ENCODE peak calls at places on chromosome 18, in four cellular contexts. N, R, L and K are unnamed samples.

GRCh38 chr18:30094556-30094955 is 948.0 kb downstream of the DSC3 start:
- DNase-seq in N (peak), R (no peak), L (no peak), K (peak)

GRCh38 chr18:63267990-63268721 is 51.4 kb downstream of the BCL2 start:
- DNase-seq in L (no peak), R (no peak), N (no peak), K (no peak)

GRCh38 chr18:12048010-12048826 is 45.4 kb upstream of the ANKRD62 start:
- DNase-seq in R (no peak), L (no peak), N (no peak), K (no peak)

GRCh38 chr18:32582455-32582854 is 111.8 kb upstream of the GAREM1 start:
- DNase-seq in R (no peak), N (no peak), L (no peak), K (no peak)

GRCh38 chr18:34595673-34596072 is 114.4 kb upstream of the DTNA start:
- DNase-seq in L (no peak), R (no peak), N (peak), K (peak)

GRCh38 chr18:72868666-72869661 is 1.2 kb upstream of the NETO1 start:
- DNase-seq in R (no peak), N (no peak), L (no peak), K (no peak)

GRCh38 chr18:10805587-10806088 is 279.8 kb downstream of the NAPG start:
- DNase-seq in L (no peak), N (no peak), R (no peak), K (no peak)

GRCh38 chr18:37362158-37362890 is 203.3 kb downstream of the CELF4 start:
- DNase-seq in N (no peak), R (no peak), L (no peak), K (no peak)

GRCh38 chr18:76410660-76411417 is 84.2 kb downstream of the ZNF516 start:
- DNase-seq in L (no peak), R (peak), N (no peak), K (no peak)

GRCh38 chr18:12621737-12622306 is 36.1 kb downstream of the SPIRE1 start:
- DNase-seq in R (no peak), L (peak), N (peak), K (no peak)

GRCh38 chr18:78699516-78699915 is 280.1 kb upstream of the SALL3 start:
- DNase-seq in R (no peak), L (no peak), N (no peak), K (no peak)

GRCh38 chr18:62164296-62164695 is 22.6 kb downstream of the PIGN start:
- DNase-seq in L (no peak), R (no peak), N (no peak), K (no peak)
- TF ChIP-seq FOS in L (no peak), R (no peak), N (no peak), K (no peak)

DNA sequence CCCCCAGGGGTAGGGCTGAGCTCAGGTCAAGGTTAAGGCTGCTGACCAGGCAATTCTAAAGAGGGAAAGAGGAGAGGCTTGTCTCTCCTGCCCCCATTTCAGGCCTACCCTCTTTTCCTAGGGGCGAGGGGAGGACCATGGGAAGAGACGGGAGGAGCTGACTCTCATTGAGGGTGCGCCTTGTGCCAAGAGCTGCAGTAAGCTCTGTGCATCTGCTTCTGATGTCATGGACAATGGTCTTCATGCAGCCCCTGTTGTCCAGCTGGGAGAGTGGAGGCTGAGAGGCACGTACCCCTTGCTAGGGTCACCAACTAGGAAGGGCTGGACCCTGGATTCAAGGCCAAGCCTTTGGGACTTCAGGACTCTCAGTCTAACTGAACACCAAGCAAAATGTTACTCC is 45.2 kb downstream of the PTGR3 start:
- DNase-seq in L (no peak), N (no peak), R (no peak), K (no peak)
- TF ChIP-seq FOS in L (no peak), N (no peak), R (no peak), K (no peak)

GRCh38 chr18:74299162-74299561 is 7.4 kb upstream of the CYB5A start:
- DNase-seq in L (no peak), R (no peak), N (no peak), K (no peak)

GRCh38 chr18:74299746-74300145 is 8.0 kb upstream of the CYB5A start:
- DNase-seq in R (no peak), L (no peak), N (peak), K (no peak)

GRCh38 chr18:74303306-74303705 is 11.5 kb upstream of the CYB5A start:
- DNase-seq in R (no peak), L (no peak), N (no peak), K (no peak)

DNA sequence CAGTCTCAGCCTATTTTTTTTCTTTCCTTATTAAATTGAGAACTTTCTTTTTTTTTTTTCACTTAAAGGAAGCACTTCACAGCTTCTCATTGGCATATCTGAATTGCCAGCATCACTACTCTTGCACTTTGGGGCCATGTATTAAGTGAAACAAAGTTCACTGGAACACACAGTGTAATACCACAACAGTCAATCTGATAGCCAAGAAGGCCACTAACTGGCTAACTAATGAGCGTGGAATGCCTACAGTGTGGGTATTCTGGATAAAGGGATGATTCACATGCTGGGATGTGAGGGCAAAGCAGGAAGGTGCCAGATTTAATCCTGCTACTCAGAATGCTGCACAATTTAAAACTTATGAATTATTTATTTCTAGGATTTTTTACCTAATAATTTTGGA is 11.7 kb upstream of the C18orf63 start:
- DNase-seq in L (no peak), N (peak), R (no peak), K (no peak)
- TF ChIP-seq FOS in L (no peak), N (no peak), R (no peak), K (no peak)

DNA sequence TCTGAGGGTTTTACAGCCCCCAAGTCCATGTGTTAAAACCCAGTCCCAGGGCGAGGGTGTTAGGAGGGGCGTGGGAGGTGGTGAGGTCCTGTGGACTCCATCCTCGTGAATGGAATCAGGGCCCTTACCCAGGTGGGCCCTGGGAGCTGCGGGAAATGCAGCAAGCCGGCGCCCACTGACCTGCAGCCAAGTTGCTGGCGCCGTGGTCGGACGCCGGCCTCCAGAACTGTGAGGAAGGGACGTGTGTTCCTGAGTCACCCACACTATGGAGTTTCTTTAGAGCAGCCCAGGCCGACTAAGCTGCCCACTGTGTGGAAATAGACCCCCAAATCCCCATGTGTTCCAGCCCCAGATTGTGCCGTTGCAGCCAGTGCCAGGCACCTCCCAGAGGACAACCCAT is 26.4 kb downstream of the CTDP1 start:
- DNase-seq in N (no peak), L (no peak), R (no peak), K (no peak)
- TF ChIP-seq FOS in N (no peak), L (no peak), R (no peak), K (no peak)

DNA sequence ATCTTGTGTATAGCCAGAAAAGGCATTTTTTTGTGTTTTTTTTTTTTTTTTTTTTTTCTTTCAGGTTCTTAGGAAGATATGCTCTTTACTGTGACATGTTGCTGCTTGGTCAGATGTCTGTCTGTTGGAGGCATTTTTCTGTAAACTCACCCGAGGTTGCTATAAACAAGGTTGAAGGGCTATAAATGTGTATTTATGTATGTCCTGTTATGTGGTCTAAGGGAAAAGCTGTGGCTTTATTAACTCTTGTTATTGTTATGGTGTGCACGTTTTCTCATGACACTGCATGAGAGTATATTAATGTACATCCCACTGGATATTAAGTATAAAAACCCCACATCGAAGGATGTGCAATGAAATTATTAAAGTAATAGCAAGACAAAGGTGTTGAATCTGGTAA is 102.0 kb downstream of the ZNF532 start:
- DNase-seq in L (no peak), N (peak), R (no peak), K (no peak)
- TF ChIP-seq FOS in L (no peak), N (no peak), R (no peak), K (no peak)

GRCh38 chr18:61657066-61657732 is 235.6 kb downstream of the RNF152 start:
- DNase-seq in R (no peak), L (no peak), N (no peak), K (no peak)

GRCh38 chr18:61653823-61654551 is 238.8 kb downstream of the RNF152 start:
- DNase-seq in N (no peak), L (no peak), R (no peak), K (peak)

GRCh38 chr18:61655630-61656029 is 237.2 kb downstream of the RNF152 start:
- DNase-seq in L (no peak), R (no peak), N (no peak), K (peak)

GRCh38 chr18:61651145-61651879 is 241.5 kb downstream of the RNF152 start:
- DNase-seq in L (no peak), R (no peak), N (no peak), K (no peak)

GRCh38 chr18:61651880-61652268 is 240.9 kb downstream of the RNF152 start:
- DNase-seq in N (no peak), R (no peak), L (no peak), K (no peak)
- TF ChIP-seq FOS in N (no peak), R (no peak), L (no peak), K (no peak)

DNA sequence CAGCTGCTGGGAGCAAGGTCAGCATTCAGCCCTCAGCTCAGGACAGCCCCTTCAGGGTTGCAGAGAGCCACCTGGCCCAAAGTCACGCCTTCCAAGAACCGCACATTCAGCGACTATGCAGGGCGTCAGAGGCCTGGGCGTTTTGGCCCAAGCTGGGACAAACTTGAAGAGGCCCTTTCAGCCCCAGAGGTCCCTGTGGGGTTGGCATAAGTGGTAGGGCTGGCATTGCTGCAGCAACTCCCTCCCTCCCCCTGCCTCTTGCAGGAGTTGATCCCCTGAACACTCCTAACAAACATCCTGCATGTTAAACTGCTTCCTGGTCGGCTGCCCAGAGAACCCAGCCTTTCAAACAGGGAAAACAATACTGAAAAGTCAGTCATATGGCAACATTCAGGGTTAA is 192.9 kb upstream of the SMAD2 start:
- DNase-seq in R (no peak), N (no peak), L (no peak), K (no peak)
- TF ChIP-seq FOS in R (no peak), N (no peak), L (no peak), K (no peak)